ENCODE peak calls at places on chromosomes 2 and 18, in five cellular contexts. O is IMR-90, G is DMS79, F is OCI-LY7, B is cardiac muscle cell. P is an unnamed sample.

GRCh38 chr2:215299337-215299859 is 12.5 kb upstream of the ATIC start:
- DNase-seq in O (no peak), G (no peak), F (no peak), B (peak; percentile 74), P (no peak)

GRCh38 chr2:25891672-25892071 is 13.4 kb upstream of the ASXL2 start:
- DNase-seq in O (no peak), G (no peak), F (no peak), B (no peak), P (no peak)

GRCh38 chr2:27753744-27754588 is 17.6 kb upstream of the MRPL33 start:
- DNase-seq in O (peak; percentile 80), G (no peak), F (peak; percentile 60), B (peak; percentile 71), P (peak; percentile 81)

GRCh38 chr18:63439334-63439733 is 17.1 kb upstream of the VPS4B start:
- DNase-seq in O (peak; percentile 70), G (no peak), F (peak; percentile 45), B (peak; percentile 72), P (peak; percentile 73)

GRCh38 chr2:197205590-197206215 is 104.9 kb downstream of the ANKRD44 start:
- DNase-seq in O (no peak), G (no peak), F (peak; percentile 72), B (no peak), P (no peak)

GRCh38 chr2:189794308-189794707 is 10.1 kb downstream of the PMS1 start:
- DNase-seq in O (no peak), G (no peak), F (no peak), B (no peak), P (no peak)

GRCh38 chr2:230974096-230974913 is 21.6 kb upstream of the SPATA3 start:
- DNase-seq in O (peak; percentile 59), G (no peak), F (no peak), B (no peak), P (peak; percentile 92)

GRCh38 chr18:62606106-62606505 is 83.3 kb downstream of the ZCCHC2 start:
- DNase-seq in O (peak; percentile 32), G (no peak), F (no peak), B (no peak), P (peak; percentile 13)